ENCODE peak calls at places on chromosomes 1 and 21, in nine cellular contexts. One of them, this sample, is unnamed.

GRCh38 chr1:51336004-51336403 is 5.6 kb upstream of the TTC39A start:
- DNase-seq in GM23338: no peak
- DNase-seq in brain microvascular endothelial cell: no peak
- DNase-seq in fibroblast of lung: no peak
- DNase-seq in GM06990: no peak
- DNase-seq in CD8-positive, alpha-beta memory T cell: no peak
- DNase-seq in left ventricle myocardium inferior: no peak
- DNase-seq in psoas muscle: no peak
- DNase-seq in spleen: no peak
- DNase-seq in this sample: no peak

GRCh38 chr1:228308085-228308601 is 98.5 kb downstream of the TRIM11 start:
- DNase-seq in spleen: peak; percentile 60
- DNase-seq in fibroblast of lung: no peak
- DNase-seq in GM23338: no peak
- DNase-seq in CD8-positive, alpha-beta memory T cell: no peak
- DNase-seq in psoas muscle: peak; percentile 53
- DNase-seq in brain microvascular endothelial cell: no peak
- DNase-seq in left ventricle myocardium inferior: no peak
- DNase-seq in GM06990: no peak
- DNase-seq in this sample: no peak

GRCh38 chr1:204453141-204453772 is 41.3 kb downstream of the PIK3C2B start:
- DNase-seq in spleen: peak; percentile 86
- DNase-seq in GM06990: peak; percentile 69
- DNase-seq in left ventricle myocardium inferior: no peak
- DNase-seq in brain microvascular endothelial cell: no peak
- DNase-seq in fibroblast of lung: no peak
- DNase-seq in GM23338: peak; percentile 51
- DNase-seq in psoas muscle: no peak
- DNase-seq in CD8-positive, alpha-beta memory T cell: peak; percentile 88
- DNase-seq in this sample: peak; percentile 79

GRCh38 chr1:60850084-60850483 is 232.3 kb upstream of the NFIA start:
- DNase-seq in spleen: no peak
- DNase-seq in CD8-positive, alpha-beta memory T cell: no peak
- DNase-seq in GM23338: no peak
- DNase-seq in brain microvascular endothelial cell: no peak
- DNase-seq in left ventricle myocardium inferior: no peak
- DNase-seq in fibroblast of lung: no peak
- DNase-seq in psoas muscle: no peak
- DNase-seq in GM06990: no peak
- DNase-seq in this sample: no peak

GRCh38 chr1:20102875-20103274 is 16.5 kb downstream of the PLA2G2D start:
- DNase-seq in spleen: no peak
- DNase-seq in psoas muscle: no peak
- DNase-seq in GM06990: no peak
- DNase-seq in CD8-positive, alpha-beta memory T cell: no peak
- DNase-seq in brain microvascular endothelial cell: no peak
- DNase-seq in left ventricle myocardium inferior: no peak
- DNase-seq in GM23338: no peak
- DNase-seq in fibroblast of lung: peak; percentile 82
- DNase-seq in this sample: no peak

GRCh38 chr1:85278853-85279314 is 2.5 kb upstream of the BCL10 start:
- DNase-seq in brain microvascular endothelial cell: peak; percentile 94
- DNase-seq in CD8-positive, alpha-beta memory T cell: no peak
- DNase-seq in fibroblast of lung: peak; percentile 94
- DNase-seq in GM06990: peak; percentile 43
- DNase-seq in GM23338: no peak
- DNase-seq in left ventricle myocardium inferior: no peak
- DNase-seq in spleen: no peak
- DNase-seq in psoas muscle: no peak
- DNase-seq in this sample: no peak

GRCh38 chr1:226405411-226405988 is 2.4 kb downstream of the PARP1 start:
- DNase-seq in CD8-positive, alpha-beta memory T cell: no peak
- DNase-seq in psoas muscle: no peak
- DNase-seq in brain microvascular endothelial cell: no peak
- DNase-seq in fibroblast of lung: no peak
- DNase-seq in spleen: peak; percentile 77
- DNase-seq in GM06990: no peak
- DNase-seq in left ventricle myocardium inferior: no peak
- DNase-seq in GM23338: peak; percentile 74
- DNase-seq in this sample: peak; percentile 9

GRCh38 chr1:20462397-20462796 is 23.6 kb downstream of the CAMK2N1 start:
- DNase-seq in brain microvascular endothelial cell: no peak
- DNase-seq in spleen: no peak
- DNase-seq in left ventricle myocardium inferior: no peak
- DNase-seq in CD8-positive, alpha-beta memory T cell: no peak
- DNase-seq in GM06990: no peak
- DNase-seq in psoas muscle: no peak
- DNase-seq in fibroblast of lung: no peak
- DNase-seq in GM23338: no peak
- DNase-seq in this sample: no peak

GRCh38 chr1:93701619-93702018 is 20.0 kb upstream of the BCAR3 start:
- DNase-seq in brain microvascular endothelial cell: peak; percentile 95
- DNase-seq in spleen: no peak
- DNase-seq in CD8-positive, alpha-beta memory T cell: no peak
- DNase-seq in left ventricle myocardium inferior: no peak
- DNase-seq in fibroblast of lung: peak; percentile 93
- DNase-seq in psoas muscle: peak; percentile 77
- DNase-seq in GM23338: no peak
- DNase-seq in GM06990: peak; percentile 62
- DNase-seq in this sample: no peak

GRCh38 chr1:96804649-96805048 is 83.1 kb downstream of the PTBP2 start:
- DNase-seq in GM23338: peak; percentile 34
- DNase-seq in fibroblast of lung: peak; percentile 25
- DNase-seq in left ventricle myocardium inferior: no peak
- DNase-seq in CD8-positive, alpha-beta memory T cell: no peak
- DNase-seq in brain microvascular endothelial cell: no peak
- DNase-seq in GM06990: no peak
- DNase-seq in spleen: no peak
- DNase-seq in psoas muscle: no peak
- DNase-seq in this sample: no peak

GRCh38 chr1:224510880-224511645 is 76.5 kb upstream of the WDR26 start:
- DNase-seq in left ventricle myocardium inferior: no peak
- DNase-seq in psoas muscle: no peak
- DNase-seq in GM23338: no peak
- DNase-seq in spleen: no peak
- DNase-seq in CD8-positive, alpha-beta memory T cell: no peak
- DNase-seq in fibroblast of lung: peak; percentile 84
- DNase-seq in brain microvascular endothelial cell: no peak
- DNase-seq in GM06990: no peak
- DNase-seq in this sample: no peak

GRCh38 chr1:205259361-205259832 is 31.7 kb downstream of the TMCC2 start:
- DNase-seq in spleen: no peak
- DNase-seq in GM23338: no peak
- DNase-seq in CD8-positive, alpha-beta memory T cell: no peak
- DNase-seq in brain microvascular endothelial cell: no peak
- DNase-seq in fibroblast of lung: peak; percentile 26
- DNase-seq in GM06990: no peak
- DNase-seq in psoas muscle: peak; percentile 68
- DNase-seq in left ventricle myocardium inferior: peak; percentile 37
- DNase-seq in this sample: no peak

GRCh38 chr1:182731852-182732575 is 47.6 kb upstream of the RGS8 start:
- DNase-seq in CD8-positive, alpha-beta memory T cell: no peak
- DNase-seq in brain microvascular endothelial cell: no peak
- DNase-seq in fibroblast of lung: no peak
- DNase-seq in left ventricle myocardium inferior: no peak
- DNase-seq in psoas muscle: no peak
- DNase-seq in GM06990: no peak
- DNase-seq in GM23338: no peak
- DNase-seq in spleen: no peak
- DNase-seq in this sample: no peak

GRCh38 chr21:33196956-33197374 is 32.8 kb upstream of the IFNAR2 start:
- DNase-seq in GM23338: peak; percentile 96
- DNase-seq in fibroblast of lung: peak; percentile 68
- DNase-seq in psoas muscle: peak; percentile 58
- DNase-seq in brain microvascular endothelial cell: peak; percentile 47
- DNase-seq in GM06990: no peak
- DNase-seq in left ventricle myocardium inferior: peak; percentile 39
- DNase-seq in CD8-positive, alpha-beta memory T cell: peak; percentile 40
- DNase-seq in spleen: no peak
- DNase-seq in this sample: peak; percentile 57

GRCh38 chr1:78911956-78912880 is 94.3 kb downstream of the ADGRL4 start:
- DNase-seq in psoas muscle: no peak
- DNase-seq in GM06990: no peak
- DNase-seq in spleen: no peak
- DNase-seq in CD8-positive, alpha-beta memory T cell: no peak
- DNase-seq in left ventricle myocardium inferior: no peak
- DNase-seq in brain microvascular endothelial cell: no peak
- DNase-seq in GM23338: no peak
- DNase-seq in fibroblast of lung: peak; percentile 50
- DNase-seq in this sample: no peak

DNA sequence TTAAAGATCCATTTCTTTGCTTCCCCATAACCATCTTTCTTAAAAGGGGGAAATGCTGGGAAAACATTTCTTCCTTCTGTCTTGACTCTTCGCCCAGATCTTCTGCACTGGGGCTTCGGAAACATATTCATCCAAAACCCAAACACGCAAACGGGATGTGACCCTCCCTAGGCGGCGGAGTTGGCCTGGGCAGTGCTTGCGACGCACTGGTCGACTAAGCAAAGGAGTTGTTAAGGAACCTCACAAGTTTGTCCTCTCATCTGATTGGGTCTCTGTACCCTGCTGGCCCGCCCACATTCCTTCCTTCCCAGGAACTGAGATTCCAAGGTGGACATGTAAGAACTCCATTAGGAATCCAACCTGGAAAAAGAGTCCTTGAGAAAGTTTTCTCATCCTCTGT is 2.5 kb downstream of the ADAMTS5 start:
- DNase-seq in GM23338: peak; percentile 74
- DNase-seq in fibroblast of lung: peak; percentile 44
- DNase-seq in left ventricle myocardium inferior: peak; percentile 66
- DNase-seq in GM06990: no peak
- DNase-seq in brain microvascular endothelial cell: no peak
- DNase-seq in psoas muscle: peak; percentile 85
- DNase-seq in spleen: no peak
- DNase-seq in CD8-positive, alpha-beta memory T cell: no peak
- DNase-seq in this sample: no peak
- H3K4me3 ChIP-seq in GM23338: no peak overlapping the region
- H3K4me3 ChIP-seq in fibroblast of lung: peak overlapping the region; percentile 77
- H3K4me3 ChIP-seq in left ventricle myocardium inferior: peak overlapping the region; percentile 76
- H3K4me3 ChIP-seq in GM06990: no peak overlapping the region
- H3K4me3 ChIP-seq in brain microvascular endothelial cell: no peak overlapping the region
- H3K4me3 ChIP-seq in psoas muscle: peak overlapping the region; percentile 74
- H3K4me3 ChIP-seq in spleen: peak overlapping the region; percentile 40
- H3K4me3 ChIP-seq in CD8-positive, alpha-beta memory T cell: no peak overlapping the region
- H3K4me3 ChIP-seq in this sample: no peak overlapping the region

GRCh38 chr1:212701910-212702309 is 2.3 kb upstream of the BATF3 start:
- DNase-seq in spleen: no peak
- DNase-seq in psoas muscle: no peak
- DNase-seq in left ventricle myocardium inferior: no peak
- DNase-seq in CD8-positive, alpha-beta memory T cell: no peak
- DNase-seq in brain microvascular endothelial cell: peak; percentile 32
- DNase-seq in GM06990: no peak
- DNase-seq in fibroblast of lung: no peak
- DNase-seq in GM23338: no peak
- DNase-seq in this sample: no peak
- H3K27me3 ChIP-seq in spleen: no peaks in the 10 kb centered on the region
- H3K27me3 ChIP-seq in psoas muscle: no peaks in the 10 kb centered on the region
- H3K27me3 ChIP-seq in left ventricle myocardium inferior: peaks cover 26% of the 10 kb centered on the region
- H3K27me3 ChIP-seq in CD8-positive, alpha-beta memory T cell: no peaks in the 10 kb centered on the region
- H3K27me3 ChIP-seq in brain microvascular endothelial cell: no peaks in the 10 kb centered on the region
- H3K27me3 ChIP-seq in GM06990: no peaks in the 10 kb centered on the region
- H3K27me3 ChIP-seq in fibroblast of lung: no peaks in the 10 kb centered on the region
- H3K27me3 ChIP-seq in GM23338: peaks cover 71% of the 10 kb centered on the region
- H3K27me3 ChIP-seq in this sample: no peaks in the 10 kb centered on the region

GRCh38 chr1:21550097-21550496 is 40.9 kb downstream of the ALPL start:
- DNase-seq in left ventricle myocardium inferior: no peak
- DNase-seq in psoas muscle: no peak
- DNase-seq in fibroblast of lung: no peak
- DNase-seq in CD8-positive, alpha-beta memory T cell: no peak
- DNase-seq in brain microvascular endothelial cell: no peak
- DNase-seq in GM23338: no peak
- DNase-seq in GM06990: no peak
- DNase-seq in spleen: no peak
- DNase-seq in this sample: no peak

GRCh38 chr1:21552715-21553114 is 43.5 kb downstream of the ALPL start:
- DNase-seq in spleen: no peak
- DNase-seq in psoas muscle: no peak
- DNase-seq in GM23338: no peak
- DNase-seq in brain microvascular endothelial cell: peak; percentile 94
- DNase-seq in CD8-positive, alpha-beta memory T cell: no peak
- DNase-seq in left ventricle myocardium inferior: no peak
- DNase-seq in fibroblast of lung: peak; percentile 89
- DNase-seq in GM06990: no peak
- DNase-seq in this sample: no peak

GRCh38 chr1:21547876-21548275 is 38.7 kb downstream of the ALPL start:
- DNase-seq in left ventricle myocardium inferior: no peak
- DNase-seq in spleen: no peak
- DNase-seq in brain microvascular endothelial cell: no peak
- DNase-seq in fibroblast of lung: no peak
- DNase-seq in GM23338: no peak
- DNase-seq in CD8-positive, alpha-beta memory T cell: no peak
- DNase-seq in GM06990: no peak
- DNase-seq in psoas muscle: no peak
- DNase-seq in this sample: no peak

GRCh38 chr1:21553116-21553926 is 44.1 kb downstream of the ALPL start:
- DNase-seq in spleen: no peak
- DNase-seq in CD8-positive, alpha-beta memory T cell: no peak
- DNase-seq in GM06990: no peak
- DNase-seq in fibroblast of lung: peak; percentile 74
- DNase-seq in brain microvascular endothelial cell: peak; percentile 53
- DNase-seq in GM23338: peak; percentile 52
- DNase-seq in psoas muscle: no peak
- DNase-seq in left ventricle myocardium inferior: no peak
- DNase-seq in this sample: no peak

DNA sequence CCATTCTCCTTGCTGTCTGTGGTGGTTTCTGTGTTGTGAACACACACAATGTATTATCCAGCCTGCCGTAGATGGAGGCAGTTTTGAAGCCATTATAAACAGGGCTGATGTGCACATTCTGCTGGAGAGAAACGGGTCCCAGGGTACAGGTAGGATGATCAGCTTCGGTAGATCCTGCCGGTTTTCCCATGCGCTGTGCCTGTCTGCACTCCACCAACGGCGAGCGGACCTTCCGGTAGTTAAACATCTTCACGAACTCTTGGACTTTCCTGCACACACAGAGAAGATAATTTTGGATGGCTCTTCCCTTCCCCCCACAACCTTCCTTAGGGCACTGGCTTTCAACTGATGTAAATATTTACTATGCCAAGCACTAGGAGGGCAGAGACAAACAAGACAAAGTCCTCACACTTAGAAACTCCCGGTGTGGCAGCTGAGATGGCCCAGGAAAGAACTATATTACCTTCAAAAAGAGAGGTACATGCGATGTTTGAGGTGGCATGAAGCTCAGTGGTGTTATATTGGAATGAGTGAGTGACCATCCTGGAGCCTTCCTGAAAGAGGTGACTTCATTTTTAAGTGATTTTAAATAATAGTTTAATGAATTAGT is 41.7 kb downstream of the ALPL start:
- DNase-seq in psoas muscle: no peak
- DNase-seq in GM23338: no peak
- DNase-seq in left ventricle myocardium inferior: no peak
- DNase-seq in spleen: no peak
- DNase-seq in fibroblast of lung: no peak
- DNase-seq in brain microvascular endothelial cell: no peak
- DNase-seq in CD8-positive, alpha-beta memory T cell: no peak
- DNase-seq in GM06990: no peak
- DNase-seq in this sample: no peak
- H3K4me3 ChIP-seq in psoas muscle: no peak overlapping the region
- H3K4me3 ChIP-seq in GM23338: no peak overlapping the region
- H3K4me3 ChIP-seq in left ventricle myocardium inferior: no peak overlapping the region
- H3K4me3 ChIP-seq in spleen: no peak overlapping the region
- H3K4me3 ChIP-seq in fibroblast of lung: no peak overlapping the region
- H3K4me3 ChIP-seq in brain microvascular endothelial cell: no peak overlapping the region
- H3K4me3 ChIP-seq in CD8-positive, alpha-beta memory T cell: no peak overlapping the region
- H3K4me3 ChIP-seq in GM06990: no peak overlapping the region
- H3K4me3 ChIP-seq in this sample: no peak overlapping the region

GRCh38 chr1:25088946-25089345 is 143.4 kb downstream of the SYF2 start:
- DNase-seq in GM06990: no peak
- DNase-seq in left ventricle myocardium inferior: no peak
- DNase-seq in brain microvascular endothelial cell: no peak
- DNase-seq in CD8-positive, alpha-beta memory T cell: no peak
- DNase-seq in GM23338: no peak
- DNase-seq in spleen: peak; percentile 33
- DNase-seq in fibroblast of lung: no peak
- DNase-seq in psoas muscle: no peak
- DNase-seq in this sample: no peak
- H3K27me3 ChIP-seq in GM06990: no peaks in the 10 kb centered on the region
- H3K27me3 ChIP-seq in left ventricle myocardium inferior: peaks cover 62% of the 10 kb centered on the region
- H3K27me3 ChIP-seq in brain microvascular endothelial cell: no peaks in the 10 kb centered on the region
- H3K27me3 ChIP-seq in CD8-positive, alpha-beta memory T cell: no peaks in the 10 kb centered on the region
- H3K27me3 ChIP-seq in GM23338: no peaks in the 10 kb centered on the region
- H3K27me3 ChIP-seq in spleen: no peaks in the 10 kb centered on the region
- H3K27me3 ChIP-seq in fibroblast of lung: peaks cover 4% of the 10 kb centered on the region
- H3K27me3 ChIP-seq in psoas muscle: no peaks in the 10 kb centered on the region
- H3K27me3 ChIP-seq in this sample: no peaks in the 10 kb centered on the region